ENCODE peak calls at places on chromosomes 4 and X, in six cellular contexts. M is SK-N-SH, B is A549, D is K562, J is GM12878, P is H1. F is an unnamed sample.

GRCh38 chr4:1098311-1098925 is 14.9 kb downstream of the RNF212 start:
- DNase-seq in M (no peak), B (no peak), D (no peak), J (no peak), P (no peak), F (no peak)

GRCh38 chr4:8727546-8728510 is 135.3 kb downstream of the CPZ start:
- DNase-seq in M (peak), D (no peak), J (no peak), P (peak), B (no peak), F (no peak)

GRCh38 chr4:184355111-184355604 is 119.2 kb downstream of the IRF2 start:
- DNase-seq in J (peak), D (peak), M (peak), P (peak), B (peak), F (peak)

GRCh38 chr4:55617587-55618197 is 18.4 kb downstream of the NMU start:
- DNase-seq in B (no peak), P (no peak), J (peak), D (no peak), M (no peak), F (no peak)

GRCh38 chr4:76767983-76768382 is 130.0 kb downstream of the SOWAHB start:
- DNase-seq in P (no peak), D (no peak), J (no peak), M (no peak), B (peak), F (peak)

GRCh38 chr4:10063544-10064300 is 42.4 kb upstream of the SLC2A9 start:
- DNase-seq in M (no peak), D (no peak), J (no peak), B (peak), P (peak), F (peak)

GRCh38 chrX:133813991-133814390 is 171.4 kb downstream of the GPC3 start:
- DNase-seq in J (no peak), D (no peak), B (no peak), M (no peak), P (no peak), F (no peak)

GRCh38 chr4:150316332-150317205 is 238.3 kb downstream of the DCLK2 start:
- DNase-seq in M (no peak), B (no peak), J (no peak), D (no peak), P (no peak), F (no peak)

GRCh38 chr4:143364063-143364462 is 27.4 kb downstream of the GAB1 start:
- DNase-seq in D (no peak), J (no peak), P (no peak), B (no peak), M (no peak), F (no peak)

GRCh38 chrX:25034889-25035288 is 19.1 kb upstream of the ARX start:
- DNase-seq in D (no peak), B (no peak), J (no peak), M (no peak), P (no peak), F (peak)

GRCh38 chr4:174394915-174395314 is 111.2 kb downstream of the CEP44 start:
- DNase-seq in B (peak), J (no peak), P (no peak), M (no peak), D (no peak), F (no peak)

GRCh38 chrX:41333744-41333993 is 293 bp upstream of the DDX3X start:
- DNase-seq in J (peak), D (no peak), P (no peak), M (no peak), B (peak), F (peak)

GRCh38 chrX:116204947-116205346 is 34.4 kb downstream of the AGTR2 start:
- DNase-seq in J (no peak), P (no peak), M (peak), D (no peak), B (peak), F (peak)

GRCh38 chrX:131614241-131614640 is 70.4 kb downstream of the OR13H1 start:
- DNase-seq in D (no peak), M (no peak), P (no peak), B (no peak), J (no peak), F (no peak)

GRCh38 chrX:10146350-10146749 is 10.4 kb upstream of the CLCN4 start:
- DNase-seq in J (no peak), B (no peak), M (no peak), P (no peak), D (no peak), F (no peak)

GRCh38 chr4:170139764-170140163 is 50.0 kb upstream of the AADAT start:
- DNase-seq in B (no peak), D (no peak), J (no peak), P (no peak), M (no peak), F (no peak)

GRCh38 chr4:53931423-53932060 is 132.9 kb downstream of the CHIC2 start:
- DNase-seq in B (no peak), J (no peak), P (no peak), M (no peak), D (no peak), F (no peak)

GRCh38 chrX:71953946-71954345 is 43.3 kb downstream of the NHSL2 start:
- DNase-seq in M (peak), D (no peak), J (no peak), B (no peak), P (no peak), F (no peak)

GRCh38 chr4:22897520-22898108 is 204.9 kb downstream of the GBA3 start:
- DNase-seq in P (peak), M (peak), J (no peak), B (peak), D (peak), F (peak)

GRCh38 chr4:104015680-104016079 is 295.9 kb upstream of the TACR3 start:
- DNase-seq in M (no peak), D (no peak), B (peak), P (no peak), J (no peak), F (peak)

GRCh38 chr4:38669233-38669632 is 5.2 kb downstream of the KLF3 start:
- DNase-seq in M (no peak), D (peak), J (no peak), P (no peak), B (no peak), F (no peak)

GRCh38 chr4:32140636-32141035 is 1420.5 kb downstream of the PCDH7 start:
- DNase-seq in P (no peak), M (no peak), J (no peak), B (peak), D (no peak), F (no peak)

GRCh38 chr4:120291541-120291940 is 224.9 kb upstream of the MAD2L1 start:
- DNase-seq in D (no peak), M (no peak), B (no peak), P (no peak), J (no peak), F (no peak)
- TF ChIP-seq CHD2 in D (no peak), M (no peak), B (no peak), P (no peak), J (no peak), F (no peak)

DNA sequence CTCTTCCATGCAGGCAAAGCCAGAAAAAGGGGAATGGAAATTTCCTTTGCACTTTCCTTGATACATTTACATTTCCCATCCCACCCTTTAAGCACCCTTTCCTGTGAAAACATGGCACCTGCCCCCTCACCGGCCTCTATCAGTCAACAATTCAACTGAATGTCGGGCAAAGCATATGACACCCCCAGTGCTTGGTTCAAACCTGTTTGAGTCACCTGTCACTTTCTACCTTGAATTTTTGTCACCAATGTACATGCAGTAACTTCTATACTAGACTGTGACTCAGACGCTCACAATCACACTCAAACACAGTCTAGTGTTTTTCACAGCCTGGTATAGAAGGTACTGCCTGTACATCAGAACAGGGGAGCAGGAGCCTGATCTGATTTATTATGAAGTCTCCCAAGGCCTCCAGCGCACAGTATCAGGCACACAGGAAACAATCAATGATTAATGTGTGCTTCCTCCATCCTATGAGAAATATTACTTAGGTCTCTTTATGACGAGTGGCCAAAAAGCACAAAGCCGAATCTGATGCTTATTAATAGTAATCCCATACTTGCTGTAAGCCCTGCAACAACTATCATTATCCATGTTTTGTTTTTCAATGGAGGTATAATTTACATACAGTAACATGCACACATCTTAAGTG is 49.2 kb upstream of the FAM9C start:
- DNase-seq in M (no peak), D (no peak), P (no peak), B (no peak), J (no peak), F (no peak)
- TF ChIP-seq CHD2 in M (no peak), D (no peak), P (no peak), B (no peak), J (no peak), F (no peak)

GRCh38 chr4:20832821-20833220 is 132.6 kb downstream of the PACRGL start:
- DNase-seq in B (no peak), P (no peak), M (no peak), J (no peak), D (no peak), F (no peak)
- TF ChIP-seq CHD2 in B (no peak), P (no peak), M (no peak), J (no peak), D (no peak), F (no peak)

GRCh38 chr4:2298548-2298991 is 36.7 kb upstream of the MXD4 start:
- DNase-seq in P (no peak), B (no peak), D (no peak), M (peak), J (no peak), F (no peak)
- TF ChIP-seq CHD2 in P (no peak), B (no peak), D (no peak), M (no peak), J (no peak), F (no peak)

DNA sequence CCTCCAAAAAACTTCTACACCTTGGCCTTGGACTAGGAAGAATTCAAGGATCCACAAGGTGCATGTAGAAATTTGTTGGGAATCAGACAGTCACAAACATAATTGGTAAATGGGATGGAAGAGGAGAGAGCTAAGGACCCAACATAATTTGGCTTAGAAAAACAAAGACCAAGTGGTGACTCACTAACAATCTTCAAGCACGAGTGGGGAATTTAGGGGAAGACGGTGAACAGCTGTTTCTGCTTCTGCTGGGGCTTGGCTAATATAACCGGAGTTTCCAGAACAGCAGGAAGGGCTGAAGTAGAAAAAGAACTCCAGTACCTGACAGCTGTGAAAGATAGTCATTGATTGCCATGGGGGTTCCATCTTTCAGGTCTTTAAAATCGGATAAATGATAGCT is 290.9 kb upstream of the LDB2 start:
- DNase-seq in J (no peak), D (no peak), B (no peak), M (no peak), P (no peak), F (no peak)
- TF ChIP-seq CHD2 in J (no peak), D (no peak), B (no peak), M (no peak), P (no peak), F (no peak)

DNA sequence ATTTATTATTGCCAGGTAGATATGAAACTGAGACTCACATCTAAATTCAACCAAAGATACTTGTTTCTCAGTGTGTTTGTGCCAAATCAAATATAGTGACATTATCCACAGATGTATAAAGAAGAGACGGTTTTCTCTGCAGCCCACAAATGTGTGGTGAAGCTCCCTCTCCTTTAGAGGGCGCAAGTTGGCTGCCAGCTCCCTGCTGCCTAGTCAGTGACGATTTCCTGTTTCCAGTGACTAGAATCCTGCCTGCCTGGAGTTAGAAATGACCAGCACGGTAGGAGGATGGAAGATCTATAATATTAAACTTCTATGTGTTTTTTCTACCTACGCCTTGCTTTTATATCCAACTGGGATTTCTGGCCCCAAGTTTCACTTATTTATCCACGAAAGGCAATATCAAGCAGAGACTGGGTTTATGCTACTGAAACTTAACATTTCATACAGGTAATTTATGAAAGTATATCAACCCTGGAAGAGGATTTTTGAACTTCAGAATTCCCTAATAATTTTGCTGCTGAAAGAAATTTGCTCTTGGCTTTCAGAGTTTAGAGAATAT is 1793.7 kb upstream of the TENM3 start:
- DNase-seq in D (no peak), M (peak), J (no peak), P (no peak), B (peak), F (peak)
- TF ChIP-seq CHD2 in D (no peak), M (peak), J (no peak), P (no peak), B (no peak), F (no peak)

F was measured in HepG2.